ENCODE peak calls at places on chromosomes 4 and X, in four cellular contexts. One of them, this sample, is unnamed.
A peak's percentile ranks its signal among the peaks of the same experiment; 100 is the strongest.

GRCh38 chrX:25079020-25079419 is 63.3 kb upstream of the ARX start:
- DNase-seq in HepG2: no peak
- DNase-seq in GM12878: no peak
- DNase-seq in WTC11: no peak
- DNase-seq in this sample: no peak

GRCh38 chrX:13697440-13697839 is 8.5 kb downstream of the RAB9A start:
- DNase-seq in WTC11: no peak
- DNase-seq in GM12878: peak; percentile 73
- DNase-seq in HepG2: no peak
- DNase-seq in this sample: no peak

GRCh38 chr4:127730142-127730913 is at the start of gene SLC25A31:
- DNase-seq in WTC11: no peak
- DNase-seq in HepG2: no peak
- DNase-seq in GM12878: no peak
- DNase-seq in this sample: no peak

GRCh38 chr4:101103381-101104142 is 243.8 kb downstream of the PPP3CA start:
- DNase-seq in HepG2: no peak
- DNase-seq in GM12878: no peak
- DNase-seq in WTC11: no peak
- DNase-seq in this sample: no peak

GRCh38 chrX:77431227-77431626 is 16.0 kb upstream of the FGF16 start:
- DNase-seq in GM12878: no peak
- DNase-seq in HepG2: no peak
- DNase-seq in WTC11: no peak
- DNase-seq in this sample: peak; percentile 10

GRCh38 chr4:78292336-78292735 is 235.2 kb downstream of the FRAS1 start:
- DNase-seq in WTC11: no peak
- DNase-seq in GM12878: no peak
- DNase-seq in HepG2: no peak
- DNase-seq in this sample: no peak

GRCh38 chr4:80219301-80220025 is 22.2 kb downstream of the PRDM8 start:
- DNase-seq in GM12878: no peak
- DNase-seq in HepG2: no peak
- DNase-seq in WTC11: peak; percentile 34
- DNase-seq in this sample: peak; percentile 58

GRCh38 chr4:10647811-10648210 is 36.8 kb downstream of the CLNK start:
- DNase-seq in WTC11: no peak
- DNase-seq in GM12878: no peak
- DNase-seq in HepG2: no peak
- DNase-seq in this sample: no peak

GRCh38 chr4:108744307-108744706 is 18.5 kb downstream of the ETNPPL start:
- DNase-seq in HepG2: peak; percentile 41
- DNase-seq in WTC11: no peak
- DNase-seq in GM12878: no peak
- DNase-seq in this sample: no peak

GRCh38 chr4:112005027-112005426 is 140.2 kb upstream of the FAM241A start:
- DNase-seq in WTC11: no peak
- DNase-seq in GM12878: no peak
- DNase-seq in HepG2: no peak
- DNase-seq in this sample: no peak

GRCh38 chr4:170849969-170850368 is 760.2 kb upstream of the AADAT start:
- DNase-seq in WTC11: no peak
- DNase-seq in GM12878: peak; percentile 15
- DNase-seq in HepG2: no peak
- DNase-seq in this sample: no peak

GRCh38 chr4:170854097-170854496 is 764.3 kb upstream of the AADAT start:
- DNase-seq in HepG2: no peak
- DNase-seq in GM12878: no peak
- DNase-seq in WTC11: no peak
- DNase-seq in this sample: no peak

DNA sequence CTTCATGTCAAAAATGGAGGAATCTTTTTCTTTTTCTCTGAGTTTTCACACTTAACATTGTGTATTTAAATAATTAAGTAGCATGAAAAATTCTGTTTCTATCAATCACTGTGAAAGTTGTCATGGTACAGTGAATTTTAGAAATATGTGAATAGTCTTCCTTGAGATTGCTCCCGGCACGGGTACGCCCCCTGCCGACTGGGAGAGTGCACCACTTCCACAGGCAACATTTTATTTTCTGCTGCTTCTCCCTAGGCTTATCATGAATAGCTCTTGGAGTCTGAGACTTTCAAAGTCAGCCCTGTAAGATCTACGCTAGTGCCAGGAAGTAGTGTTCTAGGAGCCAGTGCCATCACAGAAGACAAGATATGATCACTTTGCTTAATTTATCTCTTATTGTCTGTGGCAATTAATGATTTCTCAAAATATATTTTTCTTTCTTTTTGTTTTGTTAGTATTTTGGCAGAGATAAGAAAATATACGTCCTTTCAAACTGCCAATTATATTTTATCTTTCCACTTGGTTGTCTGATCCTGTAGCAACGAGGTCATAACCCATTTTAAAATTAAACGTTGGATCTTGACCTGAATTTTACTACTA is 763.8 kb upstream of the AADAT start:
- DNase-seq in HepG2: peak; percentile 19
- DNase-seq in GM12878: peak; percentile 9
- DNase-seq in WTC11: peak; percentile 68
- DNase-seq in this sample: peak; percentile 16
- TF ChIP-seq TCF7 in HepG2: no peak
- TF ChIP-seq TCF7 in GM12878: no peak
- TF ChIP-seq TCF7 in WTC11: no peak
- TF ChIP-seq TCF7 in this sample: no peak

GRCh38 chrX:2692221-2693122 is 1.4 kb downstream of the CD99 start:
- DNase-seq in HepG2: no peak
- DNase-seq in GM12878: no peak
- DNase-seq in WTC11: no peak
- DNase-seq in this sample: peak; percentile 64
- TF ChIP-seq TCF7 in HepG2: no peak
- TF ChIP-seq TCF7 in GM12878: no peak
- TF ChIP-seq TCF7 in WTC11: no peak
- TF ChIP-seq TCF7 in this sample: no peak

GRCh38 chr4:94240384-94240783 is 32.7 kb downstream of the SMARCAD1 start:
- DNase-seq in HepG2: no peak
- DNase-seq in WTC11: no peak
- DNase-seq in GM12878: no peak
- DNase-seq in this sample: no peak

GRCh38 chr4:94244829-94245185 is 37.1 kb downstream of the SMARCAD1 start:
- DNase-seq in HepG2: no peak
- DNase-seq in WTC11: no peak
- DNase-seq in GM12878: no peak
- DNase-seq in this sample: no peak

DNA sequence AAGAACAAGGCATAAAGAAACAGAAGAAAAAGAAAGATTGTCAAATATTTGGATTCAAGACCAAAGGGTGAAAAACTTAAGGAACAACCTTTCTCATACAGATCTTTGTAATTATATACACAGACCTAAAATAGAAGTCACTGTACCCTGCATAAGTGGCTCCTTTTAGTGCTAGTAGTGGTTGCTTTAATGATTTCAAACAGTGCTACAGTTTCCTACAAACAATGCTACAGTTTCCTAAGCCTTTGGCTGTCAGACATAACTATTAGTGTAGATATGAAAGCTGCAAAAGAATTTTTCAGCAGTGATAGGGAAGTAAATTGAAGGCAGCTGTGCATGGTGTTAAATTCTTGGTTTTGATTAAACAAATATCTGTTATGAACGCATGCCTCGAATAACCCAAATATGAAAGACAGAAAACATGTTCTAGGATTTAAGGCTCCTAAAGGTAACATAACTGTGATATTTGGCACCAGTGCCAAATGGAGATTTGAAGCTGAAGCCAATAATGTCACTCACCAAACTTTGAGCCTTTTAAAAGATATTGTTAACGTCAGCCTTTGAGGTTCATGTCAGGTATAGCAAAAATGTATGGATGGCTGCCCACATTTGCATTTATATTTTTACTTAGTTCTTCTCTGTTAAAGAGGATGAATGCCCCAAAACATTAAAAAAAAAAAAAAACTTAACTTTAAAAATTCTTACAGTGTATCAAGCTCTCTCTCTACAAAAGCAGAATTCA is 36.6 kb downstream of the SMARCAD1 start:
- DNase-seq in HepG2: no peak
- DNase-seq in WTC11: no peak
- DNase-seq in GM12878: no peak
- DNase-seq in this sample: no peak
- TF ChIP-seq TCF7 in HepG2: no peak
- TF ChIP-seq TCF7 in WTC11: no peak
- TF ChIP-seq TCF7 in GM12878: no peak
- TF ChIP-seq TCF7 in this sample: no peak

DNA sequence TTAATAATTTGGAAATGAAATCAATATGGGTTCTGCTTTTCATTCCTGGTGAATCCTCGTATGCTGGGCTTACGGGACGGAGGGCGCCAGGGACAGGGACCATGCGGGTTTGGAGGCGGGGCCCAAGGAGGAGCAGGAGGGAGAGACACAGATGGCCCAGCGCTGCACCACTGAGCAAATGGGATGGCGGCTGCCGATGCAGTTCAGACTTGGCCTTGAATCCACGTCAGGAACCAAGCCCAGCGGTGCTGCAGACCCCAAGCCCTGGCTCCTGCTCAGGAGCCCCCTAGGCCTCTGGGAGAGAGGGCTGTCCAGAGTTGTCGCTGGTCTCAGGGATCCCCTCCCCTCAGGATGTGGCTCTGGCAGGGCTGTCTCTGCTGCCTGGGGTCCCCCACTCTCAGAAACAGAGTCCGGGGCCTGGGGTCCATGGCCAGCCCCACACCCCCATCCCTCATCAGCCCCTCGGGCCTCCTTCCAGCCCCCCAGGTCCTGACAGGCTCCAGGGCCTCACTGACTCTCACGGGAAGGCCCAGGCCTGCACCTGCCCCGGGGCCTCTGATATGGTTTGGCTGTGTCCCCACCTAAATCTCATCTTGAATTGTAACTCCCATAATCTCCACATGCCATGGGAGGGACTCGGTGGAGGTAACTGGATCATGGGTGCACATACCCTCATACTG is 75.2 kb downstream of the FAM53A start:
- DNase-seq in WTC11: no peak
- DNase-seq in HepG2: no peak
- DNase-seq in GM12878: no peak
- DNase-seq in this sample: no peak
- TF ChIP-seq TCF7 in WTC11: no peak
- TF ChIP-seq TCF7 in HepG2: no peak
- TF ChIP-seq TCF7 in GM12878: no peak
- TF ChIP-seq TCF7 in this sample: no peak

GRCh38 chr4:107600456-107600855 is 119.6 kb downstream of the PAPSS1 start:
- DNase-seq in WTC11: no peak
- DNase-seq in HepG2: no peak
- DNase-seq in GM12878: no peak
- DNase-seq in this sample: no peak
- TF ChIP-seq TCF7 in WTC11: no peak
- TF ChIP-seq TCF7 in HepG2: no peak
- TF ChIP-seq TCF7 in GM12878: no peak
- TF ChIP-seq TCF7 in this sample: no peak

GRCh38 chr4:3266076-3266475 is 17.1 kb downstream of the MSANTD1 start:
- DNase-seq in WTC11: no peak
- DNase-seq in GM12878: no peak
- DNase-seq in HepG2: no peak
- DNase-seq in this sample: no peak

GRCh38 chr4:3257691-3258482 is 8.9 kb downstream of the MSANTD1 start:
- DNase-seq in WTC11: peak; percentile 7
- DNase-seq in GM12878: peak; percentile 7
- DNase-seq in HepG2: no peak
- DNase-seq in this sample: no peak

GRCh38 chr4:3263053-3263958 is 14.3 kb downstream of the MSANTD1 start:
- DNase-seq in WTC11: peak; percentile 6
- DNase-seq in GM12878: no peak
- DNase-seq in HepG2: no peak
- DNase-seq in this sample: no peak

GRCh38 chr4:3261411-3262207 is 12.7 kb downstream of the MSANTD1 start:
- DNase-seq in HepG2: no peak
- DNase-seq in GM12878: no peak
- DNase-seq in WTC11: peak; percentile 6
- DNase-seq in this sample: no peak

DNA sequence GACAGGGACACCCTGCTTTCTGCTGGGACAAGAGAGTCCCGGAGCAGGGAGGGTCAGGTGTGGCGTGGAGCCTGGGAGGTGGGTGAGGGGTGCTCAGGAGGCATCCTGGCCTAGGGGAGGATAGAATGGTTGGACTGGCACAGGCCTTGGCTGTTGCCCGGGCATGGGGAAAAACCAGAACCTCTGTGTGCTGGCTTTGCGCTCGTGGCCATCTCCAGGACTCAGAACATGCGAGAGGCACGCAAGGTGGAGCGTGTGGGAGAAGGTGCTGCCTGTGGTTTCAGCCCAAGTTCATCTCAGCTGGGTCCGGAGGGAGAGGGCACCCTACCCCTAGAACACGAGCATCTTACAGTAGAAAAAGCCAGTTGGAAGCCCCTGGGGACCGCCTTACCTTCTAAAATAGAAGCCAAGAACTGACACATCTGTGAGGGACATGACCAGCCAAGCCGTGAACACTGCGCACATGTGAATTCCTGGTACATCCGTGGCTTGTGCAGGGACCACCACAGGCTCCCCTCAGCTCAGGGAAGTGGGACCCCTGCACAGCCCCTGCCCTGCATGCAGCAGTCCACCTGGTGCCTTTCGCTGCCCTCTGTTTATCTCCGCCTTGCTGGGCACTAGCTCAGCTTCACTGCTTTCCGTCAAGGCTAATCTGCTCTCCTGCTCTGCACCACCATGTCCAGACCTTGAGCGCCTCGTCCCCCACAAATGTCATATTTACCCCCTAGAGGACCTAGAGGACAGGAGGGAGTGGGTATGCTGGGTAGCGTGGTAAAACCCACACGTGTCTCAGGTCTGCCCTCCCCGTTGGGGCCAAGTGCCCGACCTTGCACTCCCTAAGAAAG is 13.5 kb downstream of the MSANTD1 start:
- DNase-seq in GM12878: no peak
- DNase-seq in HepG2: no peak
- DNase-seq in WTC11: peak; percentile 8
- DNase-seq in this sample: no peak
- TF ChIP-seq TCF7 in GM12878: no peak
- TF ChIP-seq TCF7 in HepG2: no peak
- TF ChIP-seq TCF7 in WTC11: no peak
- TF ChIP-seq TCF7 in this sample: no peak